ENCODE peak calls at places on chromosome 1, in eight cellular contexts. E is psoas muscle, Z is kidney, G is BJ, R is A549, H is right atrium auricular region, W is cardiac fibroblast, Q is neural progenitor cell. T is an unnamed sample.

GRCh38 chr1:170770254-170770653 is 106.3 kb downstream of the PRRX1 start:
- DNase-seq in E (no peak), G (no peak), Q (no peak), Z (no peak), W (no peak), H (no peak), R (no peak), T (no peak)

GRCh38 chr1:56146449-56146848 is 432.9 kb downstream of the PLPP3 start:
- DNase-seq in G (peak; percentile 31), Q (no peak), E (no peak), R (no peak), Z (no peak), W (peak; percentile 75), H (no peak), T (no peak)

GRCh38 chr1:26409191-26409751 is 1.3 kb upstream of the LIN28A start:
- DNase-seq in G (no peak), Z (no peak), Q (peak; percentile 98), H (no peak), R (peak; percentile 30), W (no peak), E (no peak), T (no peak)

GRCh38 chr1:101739826-101740330 is 256.8 kb downstream of the OLFM3 start:
- DNase-seq in E (no peak), R (no peak), G (no peak), Q (no peak), W (no peak), H (no peak), Z (no peak), T (no peak)

GRCh38 chr1:217907504-217907903 is 276.4 kb downstream of the SPATA17 start:
- DNase-seq in H (no peak), G (no peak), E (no peak), W (peak; percentile 23), Q (no peak), Z (no peak), R (peak; percentile 36), T (peak; percentile 2)

GRCh38 chr1:20110679-20111078 is 8.7 kb downstream of the PLA2G2D start:
- DNase-seq in E (no peak), W (peak; percentile 91), Q (no peak), Z (no peak), G (no peak), R (no peak), H (peak; percentile 71), T (no peak)

GRCh38 chr1:2044510-2045319 is 5.5 kb upstream of the PRKCZ start:
- DNase-seq in Z (peak; percentile 89), E (peak; percentile 79), G (no peak), R (peak; percentile 39), Q (peak; percentile 82), W (peak; percentile 44), H (no peak), T (no peak)

GRCh38 chr1:199089393-199090122 is 450.7 kb downstream of the PTPRC start:
- DNase-seq in E (no peak), W (no peak), R (no peak), G (no peak), Z (no peak), Q (no peak), H (no peak), T (no peak)

GRCh38 chr1:234322979-234323378 is 50.3 kb upstream of the COA6 start:
- DNase-seq in Z (no peak), E (no peak), G (no peak), H (no peak), R (peak; percentile 62), Q (peak; percentile 81), W (peak; percentile 43), T (no peak)
- TF ChIP-seq CTCF in Z (no peak), E (no peak), G (peak; percentile 34), H (no peak), R (peak; percentile 30), Q (peak; percentile 72), W (peak; percentile 42), T (peak; percentile 40)

DNA sequence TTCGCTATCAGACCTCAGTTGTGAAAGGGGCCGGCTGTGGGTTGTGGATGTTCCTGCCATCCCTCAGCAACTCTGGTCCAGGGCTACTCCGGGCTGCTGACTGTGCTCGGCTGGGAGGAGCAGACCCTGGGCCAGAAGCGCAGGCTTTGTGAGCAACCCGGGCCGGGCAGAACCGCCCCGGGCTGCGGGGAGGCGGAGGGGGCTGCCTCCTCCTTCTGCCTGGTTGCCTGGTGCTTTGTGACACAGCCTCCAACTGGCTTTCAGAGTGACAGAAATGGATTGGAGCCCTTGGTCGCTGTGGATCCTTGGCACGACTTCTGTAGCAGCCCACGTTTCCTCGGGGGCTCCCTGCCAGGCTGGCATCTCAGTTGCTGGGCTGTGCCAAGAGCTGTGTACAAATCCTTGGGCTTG is 10.0 kb downstream of the DRAXIN start:
- DNase-seq in E (no peak), Q (peak; percentile 42), R (no peak), G (no peak), H (no peak), Z (no peak), W (no peak), T (no peak)
- H3K4me3 ChIP-seq in E (no peak overlapping the region), Q (no peak overlapping the region), R (no peak overlapping the region), G (no peak overlapping the region), H (no peak overlapping the region), Z (no peak overlapping the region), W (no peak overlapping the region), T (no peak overlapping the region)

DNA sequence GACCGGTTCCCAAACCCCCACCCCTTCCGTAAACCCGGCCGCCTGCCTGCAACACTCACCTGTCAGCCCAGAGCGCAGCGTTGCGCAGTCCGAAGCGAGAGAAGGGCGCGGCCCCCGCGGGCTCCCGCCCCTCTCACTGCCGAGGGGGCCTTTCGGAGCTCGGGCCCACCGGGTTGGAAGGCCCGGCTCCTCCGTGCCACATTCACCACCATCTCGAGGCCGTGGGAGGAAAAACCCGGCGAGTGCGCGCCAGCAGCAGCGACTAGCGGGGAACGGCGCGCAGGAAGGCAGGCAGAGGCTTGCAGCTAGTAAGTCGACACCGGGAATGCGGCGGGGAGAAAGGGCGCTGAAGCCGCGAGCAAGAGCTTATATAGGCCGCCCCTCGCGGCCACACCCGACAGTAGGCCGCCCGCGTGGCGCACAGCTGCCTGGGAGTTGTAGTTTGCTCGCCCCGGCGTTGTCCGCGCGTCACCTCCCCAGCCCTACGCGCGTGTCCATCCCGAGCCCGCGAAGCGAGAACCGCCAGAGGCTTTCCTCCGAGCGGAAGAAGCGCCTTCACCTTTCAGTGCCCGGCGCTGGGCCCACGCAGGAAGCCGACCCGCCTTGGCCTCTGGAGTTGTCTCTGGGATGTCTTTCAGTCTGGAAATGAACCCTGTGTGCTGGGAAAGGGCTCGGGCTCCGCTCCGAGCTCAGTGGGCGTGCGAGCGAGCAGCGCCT is 10.4 kb upstream of the RAB42 start:
- DNase-seq in W (peak; percentile 96), E (peak; percentile 96), Q (peak; percentile 98), Z (peak; percentile 99), R (peak; percentile 94), H (peak; percentile 98), G (peak; percentile 75), T (peak; percentile 41)
- TF ChIP-seq CTCF in W (no peak), E (no peak), Q (peak; percentile 18), Z (no peak), R (no peak), H (no peak), G (no peak), T (peak; percentile 4)

GRCh38 chr1:63827411-63828321 is 53.8 kb downstream of the ROR1 start:
- DNase-seq in H (no peak), Q (no peak), Z (no peak), W (peak; percentile 44), G (no peak), E (no peak), R (no peak), T (no peak)

GRCh38 chr1:63828322-63829044 is 54.7 kb downstream of the ROR1 start:
- DNase-seq in H (no peak), Z (no peak), Q (no peak), E (no peak), W (no peak), G (no peak), R (no peak), T (no peak)

GRCh38 chr1:63833346-63834065 is 59.7 kb downstream of the ROR1 start:
- DNase-seq in Q (no peak), W (no peak), Z (no peak), R (no peak), E (no peak), G (no peak), H (no peak), T (no peak)

GRCh38 chr1:63831409-63831808 is 57.6 kb downstream of the ROR1 start:
- DNase-seq in E (no peak), Z (no peak), W (no peak), G (no peak), H (no peak), R (no peak), Q (no peak), T (no peak)

GRCh38 chr1:63829349-63830327 is 55.8 kb downstream of the ROR1 start:
- DNase-seq in W (peak; percentile 66), G (no peak), E (no peak), H (no peak), R (no peak), Q (no peak), Z (no peak), T (no peak)
- H3K4me3 ChIP-seq in W (no peak overlapping the region), G (no peak overlapping the region), E (no peak overlapping the region), H (no peak overlapping the region), R (no peak overlapping the region), Q (no peak overlapping the region), Z (no peak overlapping the region), T (no peak overlapping the region)

DNA sequence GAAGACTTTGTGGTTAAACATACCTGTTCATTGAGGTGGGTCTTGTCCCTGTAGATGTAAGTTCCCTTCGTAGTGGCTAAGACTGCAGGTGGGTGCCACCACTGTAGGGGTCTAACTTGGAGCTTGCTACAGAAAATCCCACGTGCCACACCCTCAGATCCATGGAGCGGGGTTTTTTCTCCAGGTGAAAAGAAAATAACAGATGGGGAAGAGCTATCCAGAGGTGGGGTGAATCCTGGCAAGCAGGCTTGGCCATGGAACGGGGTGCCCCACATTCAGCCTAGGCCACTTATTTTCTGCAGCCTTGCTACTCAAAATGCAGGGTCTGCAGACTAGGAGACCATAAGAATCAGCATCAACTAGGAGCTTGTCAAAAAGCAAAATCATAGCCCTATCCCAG is 24.0 kb downstream of the EXOC8 start:
- DNase-seq in H (no peak), R (no peak), E (no peak), W (no peak), Q (no peak), Z (no peak), G (no peak), T (no peak)
- TF ChIP-seq CTCF in H (no peak), R (no peak), E (no peak), W (no peak), Q (no peak), Z (no peak), G (no peak), T (no peak)

DNA sequence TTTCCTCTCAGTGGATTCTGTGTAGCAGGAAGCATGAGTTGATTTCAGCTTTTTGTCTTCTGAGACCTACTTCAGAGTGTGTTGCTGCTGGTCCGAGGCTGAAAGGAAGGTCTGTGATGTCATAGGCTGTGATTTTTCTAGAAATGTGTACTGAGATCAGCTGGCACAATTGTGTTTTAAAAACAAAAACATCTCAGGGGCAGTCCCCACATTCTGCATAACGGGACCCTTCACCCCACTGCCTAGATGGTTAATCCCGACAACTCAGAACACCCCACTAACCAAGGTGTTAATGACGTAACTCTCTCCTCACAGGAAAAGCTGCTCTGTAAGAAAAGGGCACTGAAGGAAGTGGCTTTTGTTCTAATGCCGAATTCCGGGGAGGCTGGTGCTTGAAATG is 59.8 kb upstream of the PPP2R5A start:
- DNase-seq in R (no peak), Z (no peak), Q (no peak), E (no peak), H (no peak), W (no peak), G (no peak), T (no peak)
- H3K4me3 ChIP-seq in R (no peak overlapping the region), Z (no peak overlapping the region), Q (no peak overlapping the region), E (no peak overlapping the region), H (no peak overlapping the region), W (no peak overlapping the region), G (no peak overlapping the region), T (no peak overlapping the region)

T was measured in epithelial cell of proximal tubule.